ENCODE peak calls at places on chromosomes 6 and 20, in nine cellular contexts. B, V, H, N, R, J, Z, A and G are unnamed samples.

GRCh38 chr20:1656844-1657243 is 735 bp downstream of the SIRPG start:
- DNase-seq in B (no peak), V (no peak), H (no peak), N (no peak), R (no peak), J (no peak), Z (no peak), A (no peak), G (no peak)

GRCh38 chr20:17622086-17622850 is 52.4 kb downstream of the DSTN start:
- DNase-seq in B (no peak), V (no peak), H (no peak), N (no peak), R (no peak), J (no peak), Z (no peak), A (no peak), G (no peak)

GRCh38 chr6:159897603-159898002 is 6.8 kb downstream of the MAS1 start:
- DNase-seq in B (no peak), V (no peak), H (no peak), N (no peak), R (no peak), J (no peak), Z (no peak), A (no peak), G (no peak)

GRCh38 chr20:3686867-3687321 is 5.1 kb upstream of the ADAM33 start:
- DNase-seq in B (peak), V (peak), H (no peak), N (peak), R (no peak), J (peak), Z (peak), A (no peak), G (no peak)

GRCh38 chr6:6758915-6759654 is 170.6 kb downstream of the LY86 start:
- DNase-seq in B (peak), V (peak), H (no peak), N (peak), R (peak), J (peak), Z (peak), A (no peak), G (no peak)

GRCh38 chr6:119333707-119334295 is 15.8 kb downstream of the MAN1A1 start:
- DNase-seq in B (no peak), V (no peak), H (no peak), N (no peak), R (no peak), J (peak), Z (no peak), A (no peak), G (no peak)

GRCh38 chr20:32966382-32966781 is 37.9 kb downstream of the SUN5 start:
- DNase-seq in B (no peak), V (no peak), H (no peak), N (no peak), R (no peak), J (no peak), Z (no peak), A (no peak), G (peak)

GRCh38 chr20:48057251-48057650 is 272.0 kb upstream of the SULF2 start:
- DNase-seq in B (no peak), V (no peak), H (no peak), N (no peak), R (no peak), J (no peak), Z (no peak), A (no peak), G (no peak)

GRCh38 chr20:47705497-47705856 is 79.8 kb downstream of the SULF2 start:
- DNase-seq in B (no peak), V (no peak), H (no peak), N (no peak), R (no peak), J (no peak), Z (no peak), A (no peak), G (no peak)

GRCh38 chr20:53522026-53522425 is 71.6 kb downstream of the ZNF217 start:
- DNase-seq in B (no peak), V (no peak), H (no peak), N (no peak), R (no peak), J (no peak), Z (no peak), A (no peak), G (no peak)

GRCh38 chr6:36840471-36841461 is 1.5 kb upstream of the CPNE5 start:
- DNase-seq in B (no peak), V (no peak), H (no peak), N (no peak), R (no peak), J (no peak), Z (no peak), A (no peak), G (no peak)

GRCh38 chr6:5012531-5012930 is 8.7 kb upstream of the RPP40 start:
- DNase-seq in B (no peak), V (peak), H (no peak), N (no peak), R (no peak), J (no peak), Z (no peak), A (no peak), G (no peak)

GRCh38 chr6:129525055-129525454 is 184.9 kb downstream of the ARHGAP18 start:
- DNase-seq in B (no peak), V (no peak), H (no peak), N (no peak), R (no peak), J (no peak), Z (no peak), A (no peak), G (no peak)

GRCh38 chr6:160798625-160799024 is 96.6 kb downstream of the PLG start:
- DNase-seq in B (no peak), V (no peak), H (no peak), N (no peak), R (no peak), J (no peak), Z (no peak), A (no peak), G (no peak)

GRCh38 chr6:109496036-109496761 is 13.2 kb upstream of the ZBTB24 start:
- DNase-seq in B (no peak), V (no peak), H (no peak), N (no peak), R (no peak), J (no peak), Z (no peak), A (no peak), G (no peak)

GRCh38 chr6:151351731-151352130 is 39.6 kb downstream of the ZBTB2 start:
- DNase-seq in B (no peak), V (no peak), H (no peak), N (no peak), R (no peak), J (no peak), Z (no peak), A (no peak), G (no peak)

GRCh38 chr20:3165473-3166337 is 6.0 kb upstream of the FASTKD5 start:
- DNase-seq in B (no peak), V (no peak), H (no peak), N (peak), R (no peak), J (peak), Z (no peak), A (no peak), G (no peak)

GRCh38 chr6:138162104-138162946 is 586 bp downstream of the ARFGEF3 start:
- DNase-seq in B (no peak), V (peak), H (no peak), N (peak), R (peak), J (peak), Z (no peak), A (no peak), G (no peak)

GRCh38 chr6:30091577-30092381 is 16.2 kb upstream of the RNF39 start:
- DNase-seq in B (no peak), V (peak), H (no peak), N (no peak), R (no peak), J (no peak), Z (peak), A (no peak), G (no peak)

GRCh38 chr6:156555117-156555516 is 222.1 kb upstream of the ARID1B start:
- DNase-seq in B (no peak), V (no peak), H (no peak), N (no peak), R (no peak), J (no peak), Z (no peak), A (no peak), G (no peak)

GRCh38 chr20:1629321-1629720 is 9.5 kb upstream of the SIRPB1 start:
- DNase-seq in B (no peak), V (no peak), H (no peak), N (no peak), R (no peak), J (no peak), Z (no peak), A (no peak), G (no peak)

GRCh38 chr20:462199-462991 is at the start of gene TBC1D20:
- DNase-seq in B (peak), V (peak), H (peak), N (peak), R (peak), J (peak), Z (peak), A (peak), G (peak)

GRCh38 chr6:6729971-6730370 is 141.5 kb downstream of the LY86 start:
- DNase-seq in B (no peak), V (peak), H (no peak), N (no peak), R (no peak), J (no peak), Z (no peak), A (no peak), G (no peak)

GRCh38 chr20:25239387-25240370 is 8.2 kb upstream of the PYGB start:
- DNase-seq in B (no peak), V (no peak), H (no peak), N (no peak), R (no peak), J (no peak), Z (no peak), A (no peak), G (no peak)

GRCh38 chr20:44033344-44033743 is 118.7 kb downstream of the TOX2 start:
- DNase-seq in B (no peak), V (peak), H (no peak), N (no peak), R (no peak), J (no peak), Z (no peak), A (no peak), G (no peak)

GRCh38 chr6:3806169-3806922 is 42.8 kb upstream of the FAM50B start:
- DNase-seq in B (no peak), V (no peak), H (no peak), N (no peak), R (no peak), J (no peak), Z (no peak), A (no peak), G (no peak)

GRCh38 chr6:25993038-25993684 is 30.6 kb downstream of the TRIM38 start:
- DNase-seq in B (no peak), V (no peak), H (no peak), N (no peak), R (no peak), J (no peak), Z (no peak), A (no peak), G (no peak)

GRCh38 chr6:31900917-31901414 is 920 bp downstream of the ZBTB12 start:
- DNase-seq in B (no peak), V (no peak), H (no peak), N (peak), R (no peak), J (no peak), Z (no peak), A (no peak), G (no peak)

GRCh38 chr6:121607716-121608115 is 172.3 kb downstream of the GJA1 start:
- DNase-seq in B (no peak), V (no peak), H (no peak), N (no peak), R (no peak), J (no peak), Z (no peak), A (no peak), G (no peak)

GRCh38 chr6:97053643-97054411 is 129.3 kb downstream of the KLHL32 start:
- DNase-seq in B (no peak), V (peak), H (no peak), N (no peak), R (no peak), J (peak), Z (peak), A (no peak), G (no peak)

GRCh38 chr6:113644861-113645575 is 212.1 kb upstream of the MARCKS start:
- DNase-seq in B (peak), V (peak), H (no peak), N (no peak), R (no peak), J (no peak), Z (no peak), A (no peak), G (no peak)

GRCh38 chr6:26115226-26115625 is 28.0 kb downstream of the HFE start:
- DNase-seq in B (no peak), V (no peak), H (no peak), N (no peak), R (no peak), J (no peak), Z (no peak), A (no peak), G (no peak)

GRCh38 chr6:43086022-43086658 is 10.0 kb downstream of the PTK7 start:
- DNase-seq in B (no peak), V (no peak), H (no peak), N (no peak), R (no peak), J (no peak), Z (no peak), A (no peak), G (no peak)

GRCh38 chr20:33337531-33338165 is 54.6 kb downstream of the BPIFB1 start:
- DNase-seq in B (no peak), V (no peak), H (no peak), N (no peak), R (no peak), J (no peak), Z (no peak), A (no peak), G (no peak)

GRCh38 chr6:73969982-73970960 is 274.3 kb downstream of the CD109 start:
- DNase-seq in B (peak), V (peak), H (no peak), N (peak), R (peak), J (peak), Z (peak), A (no peak), G (no peak)